ENCODE peak calls at places on chromosomes 4 and X, in five cellular contexts. N is H9, A is OCI-LY7, P is GM23248, Y is fibroblast of lung. O is an unnamed sample.

GRCh38 chrX:155070038-155070437 is 898 bp downstream of the CMC4 start:
- DNase-seq in N (no peak), A (peak), P (peak), Y (no peak), O (peak)

GRCh38 chrX:152903589-152903988 is 5.7 kb downstream of the ZNF185 start:
- DNase-seq in N (no peak), A (no peak), P (no peak), Y (no peak), O (no peak)

GRCh38 chr4:148951346-148951745 is 509.1 kb upstream of the NR3C2 start:
- DNase-seq in N (no peak), A (no peak), P (no peak), Y (no peak), O (no peak)

GRCh38 chr4:76198411-76199237 is 15.0 kb downstream of the SCARB2 start:
- DNase-seq in N (no peak), A (peak), P (peak), Y (peak), O (peak)

GRCh38 chr4:109703664-109704351 is 563 bp upstream of the CASP6 start:
- DNase-seq in N (no peak), A (no peak), P (peak), Y (peak), O (no peak)

GRCh38 chr4:183449193-183449888 is 4.9 kb downstream of the CDKN2AIP start:
- DNase-seq in N (no peak), A (no peak), P (peak), Y (peak), O (no peak)

GRCh38 chr4:58749206-58749605 is 1639.0 kb upstream of the IGFBP7 start:
- DNase-seq in N (no peak), A (no peak), P (no peak), Y (no peak), O (no peak)

GRCh38 chr4:125735107-125735506 is 420.4 kb downstream of the FAT4 start:
- DNase-seq in N (peak), A (no peak), P (peak), Y (peak), O (peak)

GRCh38 chrX:108250654-108251579 is 159.3 kb downstream of the ATG4A start:
- DNase-seq in N (no peak), A (no peak), P (no peak), Y (no peak), O (peak)

GRCh38 chr4:89123418-89123817 is 12.1 kb downstream of the TIGD2 start:
- DNase-seq in N (no peak), A (no peak), P (no peak), Y (peak), O (no peak)

GRCh38 chrX:37746268-37746931 is 33.5 kb upstream of the CYBB start:
- DNase-seq in N (no peak), A (no peak), P (no peak), Y (no peak), O (no peak)

GRCh38 chrX:121802881-121803412 is 755.5 kb downstream of the GLUD2 start:
- DNase-seq in N (no peak), A (no peak), P (no peak), Y (no peak), O (no peak)

GRCh38 chrX:111039606-111040005 is 56.4 kb upstream of the PAK3 start:
- DNase-seq in N (peak), A (no peak), P (no peak), Y (no peak), O (no peak)

GRCh38 chrX:150854856-150855255 is 43.6 kb downstream of the CD99L2 start:
- DNase-seq in N (no peak), A (peak), P (no peak), Y (no peak), O (no peak)

GRCh38 chr4:123930971-123931370 is 534.4 kb downstream of the SPRY1 start:
- DNase-seq in N (no peak), A (no peak), P (peak), Y (peak), O (no peak)

GRCh38 chrX:33138677-33139249 is 72.6 kb downstream of the DMD start:
- DNase-seq in N (no peak), A (no peak), P (no peak), Y (no peak), O (no peak)

GRCh38 chr4:138053601-138054322 is 188.4 kb downstream of the SLC7A11 start:
- DNase-seq in N (no peak), A (no peak), P (peak), Y (peak), O (no peak)

GRCh38 chr4:48130100-48130499 is 4.0 kb downstream of the TXK start:
- DNase-seq in N (no peak), A (no peak), P (no peak), Y (no peak), O (no peak)

GRCh38 chrX:110421499-110422455 is 63.1 kb downstream of the RTL9 start:
- DNase-seq in N (no peak), A (no peak), P (no peak), Y (no peak), O (no peak)

GRCh38 chrX:784829-785228 is 154.2 kb downstream of the SHOX start:
- DNase-seq in N (no peak), A (no peak), P (no peak), Y (no peak), O (no peak)

GRCh38 chr4:158610790-158611189 is 60.9 kb downstream of the C4orf46 start:
- DNase-seq in N (no peak), A (no peak), P (no peak), Y (peak), O (no peak)

GRCh38 chrX:107710617-107711391 is 64.8 kb downstream of the TSC22D3 start:
- DNase-seq in N (no peak), A (peak), P (peak), Y (peak), O (peak)

GRCh38 chrX:37423864-37424569 is 74.9 kb downstream of the PRRG1 start:
- DNase-seq in N (no peak), A (no peak), P (no peak), Y (peak), O (no peak)

GRCh38 chrX:118901991-118902390 is 72.4 kb upstream of the LONRF3 start:
- DNase-seq in N (no peak), A (no peak), P (no peak), Y (no peak), O (no peak)

GRCh38 chr4:110197421-110198398 is 705 bp downstream of the ELOVL6 start:
- DNase-seq in N (peak), A (peak), P (peak), Y (peak), O (peak)

GRCh38 chrX:56279869-56280268 is 47.7 kb downstream of the KLF8 start:
- DNase-seq in N (no peak), A (no peak), P (no peak), Y (no peak), O (no peak)

GRCh38 chr4:30744386-30744785 is 24.2 kb downstream of the PCDH7 start:
- DNase-seq in N (no peak), A (no peak), P (no peak), Y (no peak), O (no peak)

GRCh38 chr4:142840516-142841123 is 5.5 kb downstream of the INPP4B start:
- DNase-seq in N (no peak), A (peak), P (peak), Y (peak), O (peak)

GRCh38 chr4:186497043-186497442 is 58.3 kb downstream of the MTNR1A start:
- DNase-seq in N (no peak), A (no peak), P (no peak), Y (no peak), O (no peak)

GRCh38 chrX:39242187-39242586 is 440.9 kb downstream of the MID1IP1 start:
- DNase-seq in N (peak), A (peak), P (peak), Y (peak), O (peak)

GRCh38 chr4:147368948-147369347 is 111.9 kb upstream of the EDNRA start:
- DNase-seq in N (no peak), A (no peak), P (peak), Y (no peak), O (no peak)

GRCh38 chr4:83440148-83440814 is 15.3 kb downstream of the HELQ start:
- DNase-seq in N (no peak), A (peak), P (no peak), Y (no peak), O (no peak)

GRCh38 chr4:83438719-83439118 is 16.9 kb downstream of the HELQ start:
- DNase-seq in N (no peak), A (no peak), P (peak), Y (no peak), O (no peak)

GRCh38 chr4:83436680-83437079 is 18.9 kb downstream of the HELQ start:
- DNase-seq in N (no peak), A (peak), P (no peak), Y (no peak), O (no peak)

DNA sequence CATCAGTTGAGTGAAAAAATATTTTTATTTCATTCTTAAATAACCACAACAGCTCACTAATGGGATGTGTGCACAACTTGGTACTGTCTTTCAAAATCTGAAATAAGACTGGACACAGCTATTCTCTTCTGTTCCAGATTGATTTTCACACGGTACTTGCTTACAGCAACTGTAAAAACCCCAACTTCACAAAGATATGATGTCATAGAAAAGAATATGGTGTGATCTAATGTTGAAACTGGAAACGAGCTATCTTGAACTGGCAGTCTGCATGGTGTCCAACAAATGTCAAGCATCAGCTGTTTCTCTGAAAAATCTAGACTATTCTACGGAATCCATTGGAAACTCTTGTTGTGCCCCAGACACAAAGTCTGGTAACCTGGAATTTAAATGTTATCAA is 14.7 kb downstream of the HELQ start:
- DNase-seq in N (no peak), A (no peak), P (no peak), Y (no peak), O (no peak)
- H3K27ac ChIP-seq in N (no peak), A (peak), P (no peak), Y (no peak), O (no peak)

GRCh38 chr4:118398226-118399090 is 45.7 kb upstream of the PRSS12 start:
- DNase-seq in N (no peak), A (no peak), P (no peak), Y (no peak), O (no peak)
- H2AFZ ChIP-seq in N (no peak), A (no peak), P (no peak), Y (no peak), O (no peak)

DNA sequence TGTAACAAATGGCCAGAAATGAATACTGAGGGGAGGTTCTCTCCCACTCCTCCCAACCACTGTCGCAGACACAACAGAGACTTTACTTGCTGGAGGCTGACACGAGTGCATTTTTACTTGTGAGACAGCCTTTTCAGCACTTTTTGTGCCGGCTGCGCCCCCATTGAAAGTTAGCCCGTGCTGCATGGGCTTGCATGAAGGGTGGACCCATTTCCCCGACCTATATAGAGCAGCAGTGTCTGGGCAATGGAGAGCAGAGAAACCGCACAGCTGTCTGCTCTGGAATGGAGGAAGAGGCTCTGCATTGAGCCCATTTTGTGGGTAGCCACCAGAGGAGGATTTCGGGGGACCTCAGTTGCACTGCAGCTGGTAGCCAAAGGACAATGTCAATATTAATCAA is 208.8 kb downstream of the UGT8 start:
- DNase-seq in N (no peak), A (no peak), P (no peak), Y (no peak), O (no peak)
- H3K27ac ChIP-seq in N (no peak), A (no peak), P (no peak), Y (no peak), O (no peak)

GRCh38 chr4:127000090-127000489 is 632.7 kb upstream of the INTU start:
- DNase-seq in N (no peak), A (no peak), P (no peak), Y (peak), O (no peak)

GRCh38 chr4:126992910-126993309 is 639.8 kb upstream of the INTU start:
- DNase-seq in N (no peak), A (no peak), P (no peak), Y (no peak), O (no peak)

GRCh38 chr4:126993351-126993750 is 639.4 kb upstream of the INTU start:
- DNase-seq in N (no peak), A (no peak), P (no peak), Y (no peak), O (no peak)

GRCh38 chr4:126991965-126992364 is 640.8 kb upstream of the INTU start:
- DNase-seq in N (no peak), A (no peak), P (peak), Y (peak), O (no peak)

DNA sequence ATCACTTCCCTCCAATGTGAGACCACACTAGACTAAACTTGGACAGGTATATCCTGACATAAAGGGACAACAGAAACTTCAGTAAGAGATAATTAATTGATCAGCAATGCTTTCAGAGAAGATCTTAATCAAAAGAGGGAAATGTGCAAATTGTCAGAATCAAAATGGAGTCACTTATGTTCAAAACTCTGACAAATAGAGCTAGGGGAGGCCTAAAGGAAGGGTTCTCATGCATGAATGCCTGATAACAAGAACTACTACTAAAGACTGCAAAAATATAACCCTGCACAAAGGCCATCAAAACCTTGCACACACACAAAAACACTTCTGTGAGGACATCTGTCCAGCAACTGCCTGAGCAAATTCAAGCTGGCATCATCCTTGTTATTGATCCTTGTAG is 637.5 kb upstream of the INTU start:
- DNase-seq in N (no peak), A (no peak), P (no peak), Y (no peak), O (no peak)
- H2AFZ ChIP-seq in N (no peak), A (no peak), P (no peak), Y (no peak), O (no peak)

DNA sequence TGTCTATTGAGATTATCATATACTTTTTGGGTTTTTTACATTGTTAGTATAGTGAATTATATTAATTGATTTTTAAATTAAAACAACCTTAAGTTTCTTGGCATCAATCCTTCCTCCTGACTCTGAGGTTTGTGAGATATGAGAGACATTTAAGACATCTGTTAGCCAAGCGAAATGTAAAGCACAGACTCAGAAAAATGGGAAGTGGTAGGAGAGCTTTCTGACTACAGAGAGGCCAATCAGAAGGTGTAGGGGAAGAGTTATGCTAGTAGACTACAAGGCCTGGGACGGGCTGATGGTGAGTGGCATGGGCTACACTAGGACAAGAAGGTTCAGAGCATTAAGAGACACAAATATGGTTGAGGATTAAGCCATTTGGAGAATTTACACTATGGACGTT is 255.4 kb downstream of the PRDM5 start:
- DNase-seq in N (no peak), A (no peak), P (no peak), Y (no peak), O (no peak)
- H3K27ac ChIP-seq in N (no peak), A (no peak), P (no peak), Y (no peak), O (no peak)

GRCh38 chrX:19121466-19121865 is 802 bp downstream of the ADGRG2 start:
- DNase-seq in N (no peak), A (no peak), P (no peak), Y (no peak), O (peak)
- H2AFZ ChIP-seq in N (no peak), A (no peak), P (no peak), Y (no peak), O (peak)

GRCh38 chrX:13664026-13664425 is 11.1 kb downstream of the TCEANC start:
- DNase-seq in N (no peak), A (no peak), P (no peak), Y (no peak), O (no peak)
- H3K27ac ChIP-seq in N (no peak), A (no peak), P (peak), Y (no peak), O (no peak)

GRCh38 chrX:16312761-16313623 is 145.7 kb downstream of the MAGEB17 start:
- DNase-seq in N (peak), A (no peak), P (no peak), Y (no peak), O (no peak)
- H2AFZ ChIP-seq in N (no peak), A (no peak), P (no peak), Y (no peak), O (no peak)

DNA sequence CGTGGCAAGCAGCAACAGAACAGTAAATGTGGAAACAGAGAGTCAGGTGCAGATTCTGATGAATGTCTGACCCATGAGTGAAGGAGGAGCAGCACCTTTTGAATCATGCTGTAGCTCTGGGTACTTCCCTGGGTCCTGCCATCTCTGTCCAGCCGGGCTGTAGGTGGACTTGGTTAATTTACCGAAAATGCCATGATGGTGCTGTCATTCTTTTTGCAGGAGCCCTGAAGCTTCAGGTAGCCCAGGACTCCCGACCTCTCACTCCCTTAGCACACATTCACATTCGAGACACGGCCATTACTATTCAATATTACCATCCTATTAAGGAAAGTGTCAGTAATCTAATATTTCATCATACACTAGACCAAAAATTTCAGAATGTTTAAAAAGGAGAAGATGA is 320.9 kb downstream of the STK32B start:
- DNase-seq in N (no peak), A (no peak), P (no peak), Y (no peak), O (no peak)
- H3K27ac ChIP-seq in N (no peak), A (no peak), P (no peak), Y (no peak), O (no peak)

GRCh38 chr4:173124209-173124865 is 44.3 kb upstream of the GALNT7 start:
- DNase-seq in N (no peak), A (no peak), P (no peak), Y (no peak), O (no peak)

GRCh38 chr4:173125216-173125812 is 43.3 kb upstream of the GALNT7 start:
- DNase-seq in N (no peak), A (no peak), P (no peak), Y (no peak), O (no peak)

GRCh38 chr4:173119818-173120217 is 48.8 kb upstream of the GALNT7 start:
- DNase-seq in N (no peak), A (no peak), P (no peak), Y (peak), O (no peak)

DNA sequence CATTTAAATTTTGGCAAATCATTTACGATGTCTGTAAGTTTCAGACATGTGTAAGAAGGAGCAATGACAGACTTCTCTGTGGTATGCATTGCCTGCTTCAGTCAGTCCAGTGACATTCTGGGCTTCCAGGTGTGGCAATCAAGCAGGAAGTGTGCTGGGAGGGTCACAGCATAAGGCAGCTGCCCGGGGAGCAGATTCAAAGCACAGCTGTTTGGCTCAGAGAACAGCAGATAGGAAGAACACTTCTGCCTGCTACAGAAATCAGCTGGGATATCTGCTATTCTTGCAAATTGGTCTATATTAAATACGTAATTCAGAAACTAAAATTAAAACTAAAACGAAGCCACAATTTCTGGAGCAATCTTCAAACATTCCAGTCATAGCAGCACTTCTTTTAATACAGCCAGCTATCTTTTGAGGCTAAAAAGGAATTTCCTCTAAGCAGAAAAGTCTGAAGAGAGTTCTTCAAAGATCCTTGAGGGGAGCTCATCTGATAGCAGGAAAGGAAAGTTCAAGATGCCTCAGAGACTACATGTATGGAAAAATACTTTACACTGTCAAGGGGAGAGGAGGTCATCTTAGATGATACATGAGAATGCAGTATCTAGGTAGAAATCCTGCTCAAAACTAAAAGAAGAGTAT is 47.4 kb upstream of the GALNT7 start:
- DNase-seq in N (peak), A (peak), P (peak), Y (peak), O (peak)
- H2AFZ ChIP-seq in N (no peak), A (peak), P (no peak), Y (no peak), O (no peak)

O was measured in neural progenitor cell.